ENCODE peak calls at places on chromosomes 13 and 19, in nine cellular contexts. N is NCI-H1436; F is NCI-H82; S is heart left ventricle; T is EH; Q is caudate nucleus; I is stimulated activated CD4-positive, alpha-beta T cell treated with anti-CD3 and anti-CD28 coated beads, Interleukin-4, amount 100 ng/mL, for 24 hours; R is T-helper 17 cell; V is putamen. D is an unnamed sample.

GRCh38 chr19:18762125-18763023 is 28.7 kb downstream of the COMP start:
- DNase-seq in N (peak), F (peak), S (peak), T (peak), Q (no peak), I (no peak), R (no peak), V (no peak), D (no peak)

GRCh38 chr13:98677398-98677797 is 75.1 kb downstream of the SLC15A1 start:
- DNase-seq in N (no peak), F (no peak), S (no peak), T (peak), Q (no peak), I (no peak), R (no peak), V (no peak), D (no peak)

GRCh38 chr19:44582581-44583265 is 30.6 kb upstream of the IGSF23 start:
- DNase-seq in N (no peak), F (peak), S (no peak), T (peak), Q (no peak), I (no peak), R (no peak), V (no peak), D (peak)

GRCh38 chr13:77207943-77208342 is 119.0 kb downstream of the MYCBP2 start:
- DNase-seq in N (no peak), F (no peak), S (no peak), T (peak), Q (no peak), I (no peak), R (no peak), V (no peak), D (no peak)

GRCh38 chr19:30208661-30209060 is 163.5 kb upstream of the ZNF536 start:
- DNase-seq in N (no peak), F (no peak), S (no peak), T (no peak), Q (no peak), I (no peak), R (no peak), V (no peak), D (no peak)

GRCh38 chr19:1579222-1579621 is 11.1 kb upstream of the MEX3D start:
- DNase-seq in N (no peak), F (no peak), S (no peak), T (no peak), Q (no peak), I (no peak), R (no peak), V (no peak), D (no peak)

GRCh38 chr19:12913011-12913561 is 6.0 kb downstream of the SYCE2 start:
- DNase-seq in N (peak), F (peak), S (peak), T (peak), Q (peak), I (no peak), R (no peak), V (peak), D (no peak)

GRCh38 chr19:3026768-3027167 is 2.3 kb downstream of the TLE2 start:
- DNase-seq in N (no peak), F (no peak), S (no peak), T (no peak), Q (no peak), I (no peak), R (no peak), V (no peak), D (no peak)

GRCh38 chr13:105333416-105333815 is 1202.0 kb downstream of the EFNB2 start:
- DNase-seq in N (no peak), F (no peak), S (no peak), T (peak), Q (no peak), I (no peak), R (no peak), V (no peak), D (no peak)

GRCh38 chr13:46675016-46675415 is 121.9 kb downstream of the ESD start:
- DNase-seq in N (peak), F (no peak), S (no peak), T (peak), Q (no peak), I (no peak), R (no peak), V (no peak), D (no peak)

GRCh38 chr13:29575098-29575497 is 20.4 kb downstream of the SLC7A1 start:
- DNase-seq in N (no peak), F (no peak), S (no peak), T (no peak), Q (no peak), I (no peak), R (no peak), V (no peak), D (no peak)

GRCh38 chr19:37905936-37906867 is at the start of gene WDR87:
- DNase-seq in N (peak), F (peak), S (peak), T (peak), Q (peak), I (peak), R (peak), V (peak), D (peak)

GRCh38 chr13:37109080-37109678 is 3.7 kb upstream of the CSNK1A1L start:
- DNase-seq in N (peak), F (peak), S (no peak), T (peak), Q (no peak), I (no peak), R (no peak), V (peak), D (no peak)

GRCh38 chr13:45368571-45368970 is 27.6 kb upstream of the TPT1 start:
- DNase-seq in N (no peak), F (no peak), S (no peak), T (peak), Q (no peak), I (no peak), R (no peak), V (no peak), D (no peak)

GRCh38 chr19:1508507-1508856 is 4.3 kb downstream of the ADAMTSL5 start:
- DNase-seq in N (no peak), F (no peak), S (no peak), T (no peak), Q (no peak), I (no peak), R (no peak), V (no peak), D (no peak)

GRCh38 chr13:36766295-36766694 is 52.7 kb upstream of the RFXAP start:
- DNase-seq in N (no peak), F (no peak), S (no peak), T (peak), Q (no peak), I (no peak), R (no peak), V (no peak), D (no peak)

GRCh38 chr19:48506138-48506733 is 5.4 kb downstream of the LMTK3 start:
- DNase-seq in N (peak), F (peak), S (no peak), T (peak), Q (no peak), I (peak), R (no peak), V (no peak), D (peak)

GRCh38 chr13:52159159-52159982 is at the start of gene NEK3:
- DNase-seq in N (peak), F (peak), S (peak), T (peak), Q (peak), I (peak), R (peak), V (peak), D (peak)

GRCh38 chr13:43132228-43132627 is 108.8 kb downstream of the DNAJC15 start:
- DNase-seq in N (peak), F (peak), S (no peak), T (peak), Q (no peak), I (no peak), R (no peak), V (peak), D (no peak)

GRCh38 chr19:36652958-36653357 is 13.7 kb downstream of the ZNF461 start:
- DNase-seq in N (peak), F (no peak), S (no peak), T (no peak), Q (no peak), I (no peak), R (no peak), V (no peak), D (no peak)

GRCh38 chr13:96958286-96958891 is 35.9 kb downstream of the OXGR1 start:
- DNase-seq in N (peak), F (peak), S (no peak), T (peak), Q (no peak), I (no peak), R (no peak), V (peak), D (no peak)

GRCh38 chr19:7767487-7767886 is 4.4 kb downstream of the CLEC4M start:
- DNase-seq in N (no peak), F (no peak), S (no peak), T (no peak), Q (no peak), I (no peak), R (no peak), V (no peak), D (no peak)

GRCh38 chr19:38721977-38722773 is 22.1 kb downstream of the CAPN12 start:
- DNase-seq in N (no peak), F (no peak), S (peak), T (no peak), Q (peak), I (no peak), R (no peak), V (peak), D (no peak)

GRCh38 chr13:41700790-41701310 is 243.5 kb downstream of the RGCC start:
- DNase-seq in N (no peak), F (no peak), S (peak), T (peak), Q (no peak), I (no peak), R (no peak), V (no peak), D (no peak)

GRCh38 chr19:48490980-48491792 is 20.4 kb downstream of the LMTK3 start:
- DNase-seq in N (peak), F (peak), S (no peak), T (no peak), Q (no peak), I (peak), R (peak), V (no peak), D (peak)

GRCh38 chr19:49391581-49392399 is 3.7 kb downstream of the KASH5 start:
- DNase-seq in N (peak), F (peak), S (peak), T (peak), Q (peak), I (peak), R (peak), V (peak), D (peak)

GRCh38 chr13:25130944-25131343 is 35.0 kb downstream of the PABPC3 start:
- DNase-seq in N (no peak), F (no peak), S (no peak), T (no peak), Q (no peak), I (no peak), R (no peak), V (no peak), D (no peak)

GRCh38 chr13:31431722-31432137 is 232.0 kb downstream of the B3GLCT start:
- DNase-seq in N (no peak), F (peak), S (peak), T (peak), Q (no peak), I (peak), R (peak), V (no peak), D (peak)

GRCh38 chr19:4523306-4524110 is 5.2 kb upstream of the PLIN4 start:
- DNase-seq in N (no peak), F (peak), S (peak), T (peak), Q (no peak), I (peak), R (no peak), V (no peak), D (peak)

GRCh38 chr19:8517551-8518442 is 3.8 kb upstream of the ZNF414 start:
- DNase-seq in N (no peak), F (no peak), S (no peak), T (peak), Q (no peak), I (peak), R (peak), V (no peak), D (peak)

GRCh38 chr19:49684251-49684982 is 5.0 kb upstream of the ADM5 start:
- DNase-seq in N (no peak), F (peak), S (no peak), T (peak), Q (no peak), I (no peak), R (no peak), V (no peak), D (no peak)